ENCODE peak calls at places on chromosomes 1 and 21, in seven cellular contexts. B is H9, O is mammary epithelial cell, W is fibroblast of pulmonary artery, T is neural crest cell, N is fibroblast of the aortic adventitia, L is astrocyte of the spinal cord. A is an unnamed sample.

GRCh38 chr1:93804412-93804811 is 74.6 kb downstream of the DNTTIP2 start:
- DNase-seq in W (peak; percentile 93), O (peak; percentile 82), N (peak; percentile 97), L (peak; percentile 88), T (no peak), B (no peak), A (peak; percentile 81)

GRCh38 chr1:76998582-76999189 is 131.4 kb downstream of the ST6GALNAC5 start:
- DNase-seq in O (peak; percentile 95), W (peak; percentile 67), B (no peak), T (no peak), L (peak; percentile 78), N (peak; percentile 67), A (peak; percentile 99)

GRCh38 chr1:216533786-216534185 is 110.5 kb upstream of the USH2A start:
- DNase-seq in N (no peak), B (no peak), W (no peak), T (no peak), O (no peak), L (no peak), A (no peak)

GRCh38 chr1:234963180-234963903 is 165.3 kb downstream of the TOMM20 start:
- DNase-seq in N (peak; percentile 92), B (no peak), W (peak; percentile 87), L (peak; percentile 95), O (no peak), T (no peak), A (no peak)

GRCh38 chr1:90800012-90800717 is 83.1 kb upstream of the BARHL2 start:
- DNase-seq in L (no peak), W (no peak), T (no peak), B (no peak), N (no peak), O (no peak), A (no peak)

GRCh38 chr1:47459263-47459788 is 21.5 kb downstream of the FOXD2 start:
- DNase-seq in W (no peak), N (no peak), T (no peak), B (no peak), O (no peak), L (no peak), A (no peak)

GRCh38 chr1:27562021-27562420 is 41.9 kb downstream of the AHDC1 start:
- DNase-seq in N (no peak), L (no peak), O (no peak), W (no peak), B (no peak), T (no peak), A (no peak)

GRCh38 chr21:36603221-36603620 is 95.7 kb upstream of the SIM2 start:
- DNase-seq in N (no peak), B (no peak), W (no peak), L (no peak), T (no peak), O (no peak), A (no peak)

GRCh38 chr1:156571261-156571958 is 955 bp downstream of the IQGAP3 start:
- DNase-seq in B (no peak), T (no peak), N (peak; percentile 86), W (peak; percentile 67), L (peak; percentile 87), O (peak; percentile 74), A (peak; percentile 81)

GRCh38 chr1:228364706-228365213 is 41.9 kb downstream of the TRIM11 start:
- DNase-seq in B (no peak), L (no peak), W (no peak), T (no peak), O (no peak), N (no peak), A (no peak)

GRCh38 chr1:11198257-11198656 is 9.1 kb downstream of the ANGPTL7 start:
- DNase-seq in N (no peak), B (no peak), T (no peak), W (no peak), O (no peak), L (no peak), A (no peak)

GRCh38 chr1:21833392-21833976 is 21.4 kb downstream of the LDLRAD2 start:
- DNase-seq in L (no peak), T (no peak), O (no peak), W (no peak), N (no peak), B (no peak), A (no peak)

GRCh38 chr1:175918364-175918801 is 175.0 kb upstream of the TNR start:
- DNase-seq in W (no peak), O (no peak), L (no peak), B (no peak), N (no peak), T (no peak), A (no peak)

GRCh38 chr1:35112668-35113067 is 33.5 kb downstream of the ZMYM1 start:
- DNase-seq in O (no peak), T (no peak), L (no peak), B (no peak), N (peak; percentile 22), W (peak; percentile 31), A (no peak)
- TF ChIP-seq CTCF in O (peak; percentile 20), T (peak; percentile 50), L (no peak), B (peak; percentile 48), N (no peak), W (peak; percentile 32), A (peak; percentile 43)

GRCh38 chr1:35544976-35545375 is 12.2 kb downstream of the KIAA0319L start:
- DNase-seq in O (no peak), N (peak; percentile 47), L (no peak), B (peak; percentile 76), W (peak; percentile 68), T (no peak), A (no peak)
- TF ChIP-seq CTCF in O (peak; percentile 7), N (no peak), L (peak; percentile 17), B (peak; percentile 81), W (peak; percentile 17), T (peak; percentile 58), A (peak; percentile 37)

GRCh38 chr1:218983848-218984247 is 189.8 kb upstream of the LYPLAL1 start:
- DNase-seq in T (no peak), W (no peak), O (no peak), N (no peak), B (peak; percentile 54), L (no peak), A (no peak)
- TF ChIP-seq CTCF in T (peak; percentile 53), W (peak; percentile 24), O (no peak), N (no peak), B (peak; percentile 65), L (peak; percentile 33), A (peak; percentile 35)

GRCh38 chr1:170707959-170708666 is 44.2 kb downstream of the PRRX1 start:
- DNase-seq in N (peak; percentile 97), T (no peak), O (peak; percentile 93), L (peak; percentile 98), B (no peak), W (peak; percentile 93), A (peak; percentile 94)
- TF ChIP-seq CTCF in N (no peak), T (no peak), O (no peak), L (no peak), B (no peak), W (no peak), A (no peak)

GRCh38 chr1:203797948-203798347 is 2.5 kb downstream of the ZBED6 start:
- DNase-seq in T (no peak), W (no peak), O (peak; percentile 67), B (no peak), L (no peak), N (no peak), A (peak; percentile 66)
- TF ChIP-seq CTCF in T (no peak), W (no peak), O (peak; percentile 37), B (no peak), L (no peak), N (no peak), A (peak; percentile 95)

GRCh38 chr21:18161841-18162240 is 82.8 kb upstream of the CHODL start:
- DNase-seq in W (no peak), B (no peak), L (no peak), N (no peak), T (no peak), O (no peak), A (no peak)

GRCh38 chr21:18170221-18170620 is 74.4 kb upstream of the CHODL start:
- DNase-seq in L (no peak), B (no peak), T (no peak), O (no peak), W (no peak), N (no peak), A (no peak)

GRCh38 chr21:18164483-18164882 is 80.2 kb upstream of the CHODL start:
- DNase-seq in T (no peak), O (no peak), W (no peak), L (no peak), B (no peak), N (no peak), A (no peak)

GRCh38 chr21:18168108-18168507 is 76.5 kb upstream of the CHODL start:
- DNase-seq in B (no peak), T (no peak), W (no peak), O (no peak), L (no peak), N (no peak), A (no peak)

GRCh38 chr21:18164933-18165332 is 79.7 kb upstream of the CHODL start:
- DNase-seq in O (no peak), B (no peak), T (no peak), L (no peak), N (no peak), W (no peak), A (peak; percentile 80)
- TF ChIP-seq CTCF in O (no peak), B (peak; percentile 39), T (no peak), L (no peak), N (no peak), W (no peak), A (peak; percentile 71)

A was measured in foreskin keratinocyte.